ENCODE peak calls at places on chromosomes 7 and 10, in five cellular contexts. N is CD4-positive, alpha-beta memory T cell; Y is left ventricle myocardium inferior; J is fibroblast of lung; M is mammary epithelial cell. Z is an unnamed sample. For H3K36me3, H3K4me1 and H3K9me3, the result is how much of the 10 kb centered on the place peaks cover.

GRCh38 chr7:841943-842342 is 9.7 kb downstream of the SUN1 start:
- DNase-seq in N (no peak), Y (no peak), J (no peak), M (no peak), Z (no peak)

GRCh38 chr10:12448729-12449391 is 99.5 kb downstream of the CAMK1D start:
- DNase-seq in N (peak), Y (no peak), J (peak), M (peak), Z (no peak)

GRCh38 chr10:102196893-102197292 is 29.2 kb upstream of the ELOVL3 start:
- DNase-seq in N (no peak), Y (no peak), J (peak), M (no peak), Z (no peak)

GRCh38 chr7:158782638-158783490 is 46.4 kb downstream of the ESYT2 start:
- DNase-seq in N (peak), Y (peak), J (no peak), M (no peak), Z (no peak)

GRCh38 chr10:103077491-103078308 is 115.4 kb downstream of the NT5C2 start:
- DNase-seq in N (no peak), Y (no peak), J (no peak), M (no peak), Z (no peak)

GRCh38 chr7:907158-907980 is 31.0 kb downstream of the GET4 start:
- DNase-seq in N (peak), Y (no peak), J (no peak), M (no peak), Z (no peak)

GRCh38 chr10:61465807-61466425 is 12.7 kb upstream of the TMEM26 start:
- DNase-seq in N (no peak), Y (no peak), J (peak), M (no peak), Z (no peak)

GRCh38 chr7:99196536-99197288 is 11.2 kb downstream of the KPNA7 start:
- DNase-seq in N (no peak), Y (no peak), J (peak), M (peak), Z (no peak)

GRCh38 chr10:129440247-129440646 is 26.8 kb upstream of the MGMT start:
- DNase-seq in N (no peak), Y (no peak), J (no peak), M (no peak), Z (no peak)

GRCh38 chr10:12941966-12942365 is 59.5 kb downstream of the CCDC3 start:
- DNase-seq in N (no peak), Y (no peak), J (peak), M (no peak), Z (no peak)

GRCh38 chr10:125448596-125448995 is 234.4 kb downstream of the TEX36 start:
- DNase-seq in N (no peak), Y (no peak), J (no peak), M (peak), Z (no peak)

GRCh38 chr10:101841826-101842225 is 1.8 kb downstream of the KCNIP2 start:
- DNase-seq in N (no peak), Y (no peak), J (no peak), M (no peak), Z (no peak)

GRCh38 chr7:136062625-136063336 is 85.6 kb upstream of the MTPN start:
- DNase-seq in N (no peak), Y (no peak), J (no peak), M (no peak), Z (no peak)

GRCh38 chr7:136134503-136134902 is 157.3 kb upstream of the MTPN start:
- DNase-seq in N (no peak), Y (no peak), J (peak), M (peak), Z (no peak)

GRCh38 chr10:130741901-130742625 is 569.5 kb downstream of the TCERG1L start:
- DNase-seq in N (no peak), Y (no peak), J (no peak), M (no peak), Z (no peak)

GRCh38 chr10:35912615-35913170 is 270.6 kb upstream of the FZD8 start:
- DNase-seq in N (no peak), Y (no peak), J (peak), M (peak), Z (no peak)

GRCh38 chr7:70393956-70394355 is 738.0 kb upstream of the GALNT17 start:
- DNase-seq in N (no peak), Y (no peak), J (no peak), M (no peak), Z (no peak)

GRCh38 chr10:93701903-93702277 is 502 bp downstream of the FRA10AC1 start:
- DNase-seq in N (no peak), Y (no peak), J (peak), M (peak), Z (peak)

GRCh38 chr10:96641896-96642295 is 55.1 kb upstream of the TM9SF3 start:
- DNase-seq in N (no peak), Y (no peak), J (no peak), M (no peak), Z (no peak)

GRCh38 chr7:158141221-158141582 is 446.4 kb downstream of the PTPRN2 start:
- DNase-seq in N (no peak), Y (no peak), J (no peak), M (no peak), Z (no peak)

GRCh38 chr7:101936612-101937231 is 119.3 kb downstream of the CUX1 start:
- DNase-seq in N (no peak), Y (peak), J (peak), M (no peak), Z (no peak)

GRCh38 chr7:27520828-27521790 is 141.6 kb downstream of the HIBADH start:
- DNase-seq in N (no peak), Y (no peak), J (peak), M (no peak), Z (no peak)

GRCh38 chr7:107201795-107202450 is 33.1 kb downstream of the HBP1 start:
- DNase-seq in N (no peak), Y (peak), J (peak), M (peak), Z (peak)

GRCh38 chr7:92460109-92460508 is 12.8 kb downstream of the GATAD1 start:
- DNase-seq in N (no peak), Y (no peak), J (no peak), M (peak), Z (no peak)

GRCh38 chr10:1498746-1499343 is 238.5 kb downstream of the ADARB2 start:
- DNase-seq in N (no peak), Y (no peak), J (no peak), M (no peak), Z (no peak)

GRCh38 chr10:78552261-78552811 is 516.4 kb upstream of the ZMIZ1 start:
- DNase-seq in N (no peak), Y (peak), J (peak), M (no peak), Z (peak)

GRCh38 chr7:27434729-27435400 is 192.3 kb downstream of the EVX1 start:
- DNase-seq in N (no peak), Y (no peak), J (no peak), M (no peak), Z (no peak)

GRCh38 chr10:11442001-11442773 is 169.3 kb downstream of the USP6NL start:
- DNase-seq in N (no peak), Y (no peak), J (no peak), M (no peak), Z (no peak)

GRCh38 chr10:27723436-27723835 is 22.2 kb downstream of the MKX start:
- DNase-seq in N (no peak), Y (no peak), J (peak), M (no peak), Z (no peak)

GRCh38 chr7:87148332-87148955 is 3.8 kb upstream of the DMTF1 start:
- DNase-seq in N (no peak), Y (no peak), J (peak), M (peak), Z (no peak)

GRCh38 chr10:21888959-21889358 is 114.6 kb downstream of the DNAJC1 start:
- DNase-seq in N (peak), Y (no peak), J (no peak), M (no peak), Z (no peak)

GRCh38 chr7:157983442-157984137 is 604.0 kb downstream of the PTPRN2 start:
- DNase-seq in N (no peak), Y (no peak), J (no peak), M (no peak), Z (no peak)

GRCh38 chr10:86461963-86462804 is 59.4 kb downstream of the WAPL start:
- DNase-seq in N (no peak), Y (no peak), J (no peak), M (no peak), Z (no peak)

GRCh38 chr10:119281581-119282071 is 74.3 kb downstream of the GRK5 start:
- DNase-seq in N (no peak), Y (peak), J (peak), M (no peak), Z (peak)

DNA sequence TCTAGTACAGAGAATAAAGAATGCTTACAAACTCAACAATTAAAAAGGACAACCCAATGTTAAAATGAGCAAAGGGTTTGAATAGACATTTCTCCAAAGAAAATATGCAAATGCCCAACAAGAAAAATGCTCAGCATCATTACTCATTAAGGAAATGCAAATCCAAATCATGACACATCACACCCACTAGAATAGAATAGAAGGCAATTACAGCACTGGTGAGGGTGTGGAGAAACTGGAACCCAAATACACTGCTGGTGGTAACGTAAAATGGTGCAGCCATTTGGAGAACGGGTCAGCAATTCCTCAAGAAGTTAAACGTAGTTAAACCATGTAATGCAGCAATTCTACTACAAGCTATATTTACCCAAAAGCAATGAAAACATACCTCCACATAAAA is 53.8 kb downstream of the KDM7A start:
- DNase-seq in N (no peak), Y (no peak), J (peak), M (no peak), Z (no peak)
- H3K36me3 ChIP-seq in N (under half), Y (half or more), J (under half), M (under half), Z (under half)

DNA sequence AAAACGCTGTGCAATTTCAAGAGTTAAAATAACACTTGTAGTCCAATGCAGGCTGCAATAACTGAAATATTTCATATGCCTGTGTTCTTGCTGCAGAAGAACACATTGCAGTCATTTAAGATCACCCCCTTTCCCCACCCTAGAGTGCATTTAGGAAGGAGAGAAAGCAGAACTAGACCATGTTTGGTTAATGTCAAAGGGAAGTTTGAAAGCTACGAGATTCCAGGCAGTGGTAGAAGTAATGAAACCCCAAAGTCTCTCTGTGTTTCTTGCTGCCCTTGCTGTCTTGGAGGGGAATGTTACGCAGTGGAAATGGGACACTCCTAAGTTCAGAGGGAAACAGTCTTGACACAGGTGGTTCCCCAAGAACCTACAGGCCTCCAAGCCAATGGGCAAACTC is 242.9 kb downstream of the PTEN start:
- DNase-seq in N (no peak), Y (no peak), J (no peak), M (no peak), Z (no peak)
- H3K4me1 ChIP-seq in N (under half), Y (under half), J (under half), M (under half), Z (under half)

DNA sequence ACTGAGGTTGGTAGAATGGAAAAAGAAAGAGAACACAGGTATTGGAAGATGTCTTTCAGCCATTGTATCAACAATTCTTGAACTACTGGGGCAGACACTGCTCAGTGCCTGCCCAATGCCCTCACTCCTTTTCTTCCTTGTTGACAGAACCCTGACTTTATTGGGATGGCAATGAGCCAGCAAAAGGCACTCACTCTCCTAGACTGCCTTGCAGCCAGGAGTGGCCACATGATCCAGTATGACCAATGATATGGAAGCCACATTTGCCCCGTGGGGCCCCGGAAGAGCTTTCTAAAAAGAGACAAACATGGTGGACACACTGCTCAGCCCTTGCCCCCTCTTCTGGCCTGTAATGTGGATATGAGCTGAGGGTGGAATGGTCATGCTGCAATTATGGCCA is 88.6 kb upstream of the ZNF716 start:
- DNase-seq in N (no peak), Y (no peak), J (no peak), M (no peak), Z (no peak)
- H3K9me3 ChIP-seq in N (under half), Y (under half), J (under half), M (under half), Z (under half)

DNA sequence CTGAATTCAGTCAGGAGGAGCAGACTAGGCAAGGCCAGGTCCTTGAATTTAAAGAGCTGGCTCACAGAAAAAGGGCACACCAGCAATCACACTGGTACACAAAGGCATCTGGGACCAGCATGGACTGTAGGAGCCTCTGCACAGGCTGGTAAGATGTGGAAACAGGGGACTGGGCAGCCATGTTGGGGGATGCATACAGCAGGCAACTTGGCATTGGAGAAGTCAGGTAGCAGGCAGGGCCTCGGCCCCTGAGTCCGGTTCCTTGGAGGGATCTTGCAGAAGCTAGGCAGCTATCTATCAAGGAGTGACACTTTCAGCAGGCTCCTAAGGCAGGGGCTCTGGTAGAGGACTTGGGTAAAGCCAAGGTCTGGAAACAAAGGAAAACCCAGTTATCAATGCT is 376.3 kb upstream of the BMPER start:
- DNase-seq in N (no peak), Y (no peak), J (no peak), M (no peak), Z (no peak)
- H3K36me3 ChIP-seq in N (under half), Y (under half), J (under half), M (under half), Z (under half)

DNA sequence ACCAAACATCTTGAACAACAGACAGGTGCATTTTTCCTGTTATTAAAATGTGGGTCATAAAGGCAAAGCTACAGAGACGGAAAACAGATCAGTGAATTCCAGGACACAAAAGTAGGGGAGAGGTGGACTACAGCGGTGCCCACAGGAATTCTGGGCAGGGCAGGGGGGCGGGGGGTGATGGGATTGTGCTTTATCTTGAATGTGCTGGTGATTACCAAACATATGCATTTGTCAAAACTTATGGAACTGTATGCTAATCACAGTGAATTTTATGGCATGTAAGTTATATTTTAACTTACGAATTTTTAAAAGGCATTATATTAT is 519.4 kb downstream of the CNTNAP2 start:
- DNase-seq in N (no peak), Y (no peak), J (no peak), M (no peak), Z (no peak)
- H3K4me1 ChIP-seq in N (under half), Y (under half), J (under half), M (under half), Z (under half)